ENCODE peak calls at places on chromosomes 13 and 19, in seven cellular contexts. B, L, Q, N, J, H and K are unnamed samples.

GRCh38 chr19:34666958-34667265 is 10.0 kb downstream of the SCGB2B2 start:
- DNase-seq in H (no peak), J (no peak), B (no peak), L (no peak), N (no peak), Q (no peak), K (no peak)

GRCh38 chr19:12913011-12913561 is 6.0 kb downstream of the SYCE2 start:
- DNase-seq in H (peak; percentile 21), Q (no peak), N (peak; percentile 67), L (peak; percentile 68), J (peak; percentile 59), B (peak; percentile 52), K (peak; percentile 73)

GRCh38 chr19:35347171-35347929 is at the start of gene FFAR1:
- DNase-seq in N (no peak), L (no peak), Q (peak; percentile 30), B (no peak), J (no peak), H (no peak), K (no peak)

GRCh38 chr13:88086577-88086976 is 415.4 kb downstream of the SLITRK5 start:
- DNase-seq in L (no peak), H (peak; percentile 23), N (peak; percentile 25), B (peak; percentile 79), J (peak; percentile 50), Q (no peak), K (no peak)

GRCh38 chr19:2294377-2295335 is 12.7 kb upstream of the PEAK3 start:
- DNase-seq in N (peak; percentile 96), L (peak; percentile 60), J (peak; percentile 59), B (no peak), Q (no peak), H (no peak), K (peak; percentile 82)

GRCh38 chr13:46675016-46675415 is 121.9 kb downstream of the ESD start:
- DNase-seq in B (no peak), Q (no peak), N (peak; percentile 54), L (no peak), J (no peak), H (no peak), K (no peak)

GRCh38 chr13:104014803-104015645 is 948.8 kb upstream of the SLC10A2 start:
- DNase-seq in L (no peak), H (no peak), B (no peak), N (peak; percentile 18), Q (no peak), J (peak; percentile 91), K (no peak)

GRCh38 chr13:97397267-97397666 is 36.7 kb upstream of the RAP2A start:
- DNase-seq in B (no peak), Q (no peak), L (no peak), J (no peak), N (no peak), H (no peak), K (no peak)

GRCh38 chr13:48258002-48258401 is 25.0 kb downstream of the ITM2B start:
- DNase-seq in L (no peak), H (no peak), N (no peak), J (no peak), B (no peak), Q (no peak), K (no peak)